ENCODE peak calls at places on chromosomes 4 and X, in seven cellular contexts. W is Panc1, M is breast epithelium, P is prostate gland, F is endothelial cell of umbilical vein, Q is stomach, J is sigmoid colon. U is an unnamed sample.

GRCh38 chrX:17597836-17598434 is 139.4 kb upstream of the SCML1 start:
- DNase-seq in M (peak; percentile 67), W (no peak), J (peak; percentile 90), F (peak; percentile 63), Q (peak; percentile 86), P (peak; percentile 53), U (peak; percentile 81)

GRCh38 chr4:91092398-91092955 is 965.3 kb downstream of the CCSER1 start:
- DNase-seq in Q (no peak), J (no peak), W (no peak), P (peak; percentile 27), M (no peak), F (no peak), U (no peak)

GRCh38 chrX:152044383-152044782 is 69.9 kb upstream of the GABRE start:
- DNase-seq in Q (no peak), P (no peak), M (no peak), J (no peak), W (no peak), F (no peak), U (no peak)

GRCh38 chrX:118756111-118756510 is 28.7 kb downstream of the IL13RA1 start:
- DNase-seq in J (no peak), P (no peak), Q (no peak), W (no peak), F (no peak), M (no peak), U (no peak)

GRCh38 chrX:40094041-40094899 is 3.5 kb downstream of the BCOR start:
- DNase-seq in F (peak; percentile 11), P (peak; percentile 46), W (no peak), J (peak; percentile 81), M (no peak), Q (no peak), U (no peak)

GRCh38 chr4:89000844-89001360 is 56.1 kb downstream of the FAM13A start:
- DNase-seq in W (no peak), M (no peak), Q (no peak), P (no peak), F (peak; percentile 72), J (no peak), U (no peak)

GRCh38 chr4:158128540-158128939 is 44.3 kb downstream of the GASK1B start:
- DNase-seq in F (no peak), Q (no peak), M (no peak), J (no peak), P (no peak), W (no peak), U (no peak)

GRCh38 chr4:32917586-32917985 is 2197.4 kb downstream of the PCDH7 start:
- DNase-seq in P (no peak), W (no peak), F (no peak), J (no peak), Q (no peak), M (no peak), U (no peak)

GRCh38 chrX:44344194-44344593 is 722 bp upstream of the EFHC2 start:
- DNase-seq in Q (peak; percentile 52), W (no peak), M (no peak), J (no peak), P (no peak), F (no peak), U (no peak)

GRCh38 chr4:95637047-95637600 is 88.4 kb upstream of the UNC5C start:
- DNase-seq in P (no peak), J (no peak), F (peak; percentile 46), Q (no peak), M (no peak), W (no peak), U (no peak)

GRCh38 chr4:1869530-1870327 is 1.5 kb upstream of the NSD2 start:
- DNase-seq in W (no peak), M (no peak), J (no peak), P (no peak), Q (no peak), F (no peak), U (peak; percentile 75)

GRCh38 chr4:86218721-86219481 is 141.0 kb downstream of the MAPK10 start:
- DNase-seq in M (no peak), W (no peak), Q (no peak), J (no peak), P (peak; percentile 13), F (peak; percentile 32), U (no peak)

GRCh38 chr4:86220137-86220536 is 139.7 kb downstream of the MAPK10 start:
- DNase-seq in F (peak; percentile 73), Q (no peak), P (no peak), M (no peak), J (no peak), W (no peak), U (no peak)

GRCh38 chr4:86221076-86221475 is 138.8 kb downstream of the MAPK10 start:
- DNase-seq in Q (no peak), M (no peak), F (no peak), P (no peak), W (no peak), J (no peak), U (no peak)

GRCh38 chr4:86223472-86223871 is 136.4 kb downstream of the MAPK10 start:
- DNase-seq in M (no peak), W (peak; percentile 2), F (peak; percentile 18), J (no peak), Q (no peak), P (no peak), U (no peak)
- TF ChIP-seq CTCF in M (no peak), W (peak; percentile 49), F (peak; percentile 29), J (no peak), Q (no peak), P (no peak), U (no peak)

GRCh38 chr4:23889814-23890269 is at the start of gene PPARGC1A:
- DNase-seq in M (no peak), F (no peak), P (peak; percentile 67), Q (peak; percentile 70), J (peak; percentile 88), W (no peak), U (no peak)
- TF ChIP-seq POLR2AphosphoS5 in M (no peak), F (no peak), P (no peak), Q (peak; percentile 62), J (peak; percentile 76), W (no peak), U (no peak)

GRCh38 chr4:19850909-19851308 is 400.8 kb upstream of the SLIT2 start:
- DNase-seq in Q (no peak), F (peak; percentile 31), M (no peak), W (peak; percentile 32), J (no peak), P (no peak), U (no peak)
- TF ChIP-seq CTCF in Q (no peak), F (no peak), M (no peak), W (no peak), J (no peak), P (no peak), U (no peak)

DNA sequence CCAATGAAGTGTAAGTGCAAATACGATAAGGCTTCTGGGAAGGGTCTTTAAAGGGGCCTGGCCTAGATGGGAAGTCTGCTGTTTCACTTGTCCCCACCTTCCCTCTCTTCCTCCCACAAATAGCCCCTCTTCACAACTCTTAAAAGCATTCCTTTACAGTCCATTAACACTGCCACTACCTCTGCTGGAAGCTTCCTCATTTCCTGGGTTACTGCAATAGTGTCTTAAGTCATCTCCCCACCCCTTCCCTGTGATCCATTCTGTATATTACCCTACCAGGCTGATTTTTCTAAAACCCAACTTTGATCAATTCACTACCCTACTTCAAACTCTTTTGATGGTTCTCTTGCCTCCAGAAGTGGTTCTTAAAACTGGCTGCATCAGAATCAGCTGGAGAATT is 8.8 kb upstream of the XIAP start:
- DNase-seq in Q (no peak), J (no peak), F (no peak), W (no peak), P (no peak), M (no peak), U (no peak)
- TF ChIP-seq POLR2AphosphoS5 in Q (no peak), J (no peak), F (no peak), W (no peak), P (no peak), M (no peak), U (no peak)

DNA sequence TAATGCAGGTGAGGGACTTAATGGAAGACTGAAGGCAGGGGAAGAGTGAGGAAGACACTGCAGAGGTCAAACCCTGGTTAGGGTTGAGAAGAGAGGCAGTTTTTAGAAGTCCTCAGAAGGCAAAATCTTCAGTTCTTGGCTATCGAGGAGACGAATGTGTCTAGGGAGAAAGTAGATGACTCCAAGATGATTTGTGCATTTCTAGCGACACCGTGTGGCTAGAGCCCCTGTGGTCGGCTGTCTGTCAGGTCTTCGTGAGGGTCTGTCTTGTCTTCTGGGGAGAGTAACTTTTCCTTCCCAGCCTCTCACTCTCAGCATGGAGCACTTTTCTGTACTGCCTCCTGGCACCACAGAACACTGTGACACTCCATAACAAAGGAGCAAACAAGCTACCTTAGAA is 458.1 kb downstream of the STIM2 start:
- DNase-seq in W (no peak), Q (no peak), J (no peak), F (no peak), M (no peak), P (no peak), U (no peak)
- TF ChIP-seq CTCF in W (peak; percentile 56), Q (no peak), J (no peak), F (no peak), M (no peak), P (no peak), U (no peak)

GRCh38 chr4:160631044-160631443 is 1528.2 kb downstream of the RAPGEF2 start:
- DNase-seq in J (no peak), F (no peak), M (no peak), W (no peak), P (no peak), Q (no peak), U (no peak)
- TF ChIP-seq POLR2AphosphoS5 in J (no peak), F (no peak), M (no peak), W (no peak), P (no peak), Q (no peak), U (no peak)

DNA sequence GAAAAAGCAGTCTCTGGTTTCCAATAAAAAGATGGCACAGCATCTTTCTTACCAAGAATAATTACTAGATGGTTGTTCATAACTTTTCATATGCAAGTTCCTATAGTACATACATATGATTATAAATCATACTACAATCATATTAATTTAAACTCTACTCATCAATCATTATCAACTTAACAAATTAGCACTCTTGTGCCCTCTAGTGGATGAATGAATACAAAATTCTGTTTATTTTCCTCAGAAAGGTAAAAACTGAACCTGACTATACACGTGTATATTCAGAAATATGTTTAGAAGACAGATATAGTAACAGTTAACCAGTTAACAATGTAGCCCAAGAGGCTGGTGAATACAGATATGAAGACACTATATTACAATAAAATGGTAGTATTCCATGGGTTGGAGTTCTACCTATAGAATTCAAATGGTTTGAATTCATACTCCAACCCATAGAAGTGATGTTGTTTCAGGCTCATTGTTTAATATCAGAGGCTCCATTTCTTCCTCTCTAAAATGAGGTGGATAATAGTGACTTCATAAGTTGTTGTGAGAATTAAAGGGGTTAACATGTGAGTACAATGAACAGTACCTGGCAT is 100.0 kb downstream of the ADAMTS3 start:
- DNase-seq in Q (no peak), P (no peak), J (no peak), W (no peak), M (no peak), F (peak; percentile 46), U (no peak)
- TF ChIP-seq CTCF in Q (no peak), P (peak; percentile 66), J (no peak), W (peak; percentile 31), M (peak; percentile 43), F (no peak), U (no peak)

GRCh38 chrX:3442685-3443084 is 96.2 kb upstream of the MXRA5 start:
- DNase-seq in P (no peak), W (no peak), Q (no peak), J (no peak), F (no peak), M (no peak), U (no peak)
- TF ChIP-seq POLR2AphosphoS5 in P (no peak), W (no peak), Q (no peak), J (no peak), F (no peak), M (no peak), U (no peak)

U was measured in suprapubic skin.